ENCODE peak calls at places on chromosome 3, in four cellular contexts. D is NCI-H2081, Z is ureter, R is NCI-H748 treated with DMSO at 0.1 percent for 48 hours. K is an unnamed sample.

GRCh38 chr3:172690936-172691335 is 19.9 kb downstream of the NCEH1 start:
- DNase-seq in D (no peak), Z (no peak), R (no peak), K (no peak)

GRCh38 chr3:52796411-52796810 is 1.8 kb downstream of the ITIH3 start:
- DNase-seq in D (no peak), Z (no peak), R (no peak), K (no peak)

GRCh38 chr3:44914936-44915335 is 40.5 kb downstream of the TGM4 start:
- DNase-seq in D (no peak), Z (no peak), R (no peak), K (no peak)

GRCh38 chr3:161035711-161036110 is 69.4 kb downstream of the B3GALNT1 start:
- DNase-seq in D (no peak), Z (no peak), R (no peak), K (no peak)

GRCh38 chr3:177945999-177946398 is 590.2 kb upstream of the KCNMB2 start:
- DNase-seq in D (no peak), Z (no peak), R (no peak), K (no peak)

GRCh38 chr3:81995334-81995733 is 233.9 kb upstream of the GBE1 start:
- DNase-seq in D (peak), Z (no peak), R (peak), K (no peak)

GRCh38 chr3:197216169-197216860 is 82.1 kb downstream of the DLG1 start:
- DNase-seq in D (no peak), Z (no peak), R (no peak), K (no peak)

GRCh38 chr3:194306109-194306686 is 44.9 kb downstream of the CPN2 start:
- DNase-seq in D (peak), Z (no peak), R (no peak), K (no peak)

GRCh38 chr3:157089455-157090221 is 70.3 kb downstream of the CCNL1 start:
- DNase-seq in D (no peak), Z (peak), R (no peak), K (no peak)

GRCh38 chr3:71010731-71011455 is 572.6 kb downstream of the FOXP1 start:
- DNase-seq in D (no peak), Z (no peak), R (no peak), K (no peak)

GRCh38 chr3:66428733-66429132 is 72.1 kb downstream of the LRIG1 start:
- DNase-seq in D (peak), Z (peak), R (peak), K (peak)

GRCh38 chr3:64291345-64291744 is 66.1 kb upstream of the PRICKLE2 start:
- DNase-seq in D (no peak), Z (peak), R (no peak), K (no peak)

GRCh38 chr3:159322322-159322939 is 520.6 kb downstream of the MFSD1 start:
- DNase-seq in D (no peak), Z (no peak), R (no peak), K (no peak)

GRCh38 chr3:37725842-37726241 is 135.8 kb upstream of the CTDSPL start:
- DNase-seq in D (no peak), Z (no peak), R (no peak), K (no peak)

GRCh38 chr3:9400626-9401025 is 3.2 kb downstream of the SETD5 start:
- DNase-seq in D (peak), Z (no peak), R (no peak), K (no peak)

GRCh38 chr3:13145826-13146642 is 72.8 kb upstream of the IQSEC1 start:
- DNase-seq in D (no peak), Z (no peak), R (no peak), K (no peak)